ENCODE peak calls at places on chromosome X, in nine cellular contexts. I, J, N, A, G, Z, X, P and Y are unnamed samples.
A peak's percentile ranks its signal among the peaks of the same experiment; 100 is the strongest.

GRCh38 chrX:150649096-150649870 is 43.9 kb upstream of the MTMR1 start:
- DNase-seq in P (no peak), A (no peak), X (no peak), I (no peak), G (no peak), J (no peak), N (no peak), Z (no peak), Y (no peak)

GRCh38 chrX:56812515-56813105 is 83.6 kb downstream of the NBDY start:
- DNase-seq in P (no peak), G (no peak), J (no peak), X (no peak), A (no peak), N (no peak), Z (no peak), I (peak; percentile 56), Y (no peak)

GRCh38 chrX:106581856-106582255 is 29.9 kb upstream of the RADX start:
- DNase-seq in I (no peak), P (no peak), A (no peak), G (no peak), N (no peak), Z (no peak), X (no peak), J (no peak), Y (no peak)

GRCh38 chrX:22124098-22124497 is 92.0 kb downstream of the PHEX start:
- DNase-seq in N (no peak), Z (no peak), P (no peak), A (no peak), I (no peak), G (no peak), J (no peak), X (no peak), Y (no peak)

GRCh38 chrX:150983526-150984163 is 510 bp downstream of the HMGB3 start:
- DNase-seq in P (no peak), Z (no peak), G (no peak), A (no peak), X (no peak), J (peak; percentile 26), I (peak; percentile 9), N (no peak), Y (no peak)

GRCh38 chrX:74606799-74607198 is 7.6 kb downstream of the RLIM start:
- DNase-seq in I (no peak), A (no peak), P (no peak), Z (no peak), J (no peak), N (no peak), X (no peak), G (no peak), Y (no peak)

GRCh38 chrX:124282580-124282979 is 49.9 kb upstream of the TEX13D start:
- DNase-seq in I (no peak), N (no peak), J (no peak), Z (no peak), X (no peak), A (no peak), G (no peak), P (no peak), Y (no peak)

GRCh38 chrX:100864967-100865366 is 9.2 kb downstream of the NOX1 start:
- DNase-seq in G (peak; percentile 6), P (no peak), J (no peak), N (no peak), Z (no peak), A (no peak), I (no peak), X (no peak), Y (no peak)

GRCh38 chrX:152925835-152926234 is 28.0 kb downstream of the ZNF185 start:
- DNase-seq in Z (no peak), X (no peak), N (no peak), G (no peak), A (no peak), J (no peak), P (no peak), I (no peak), Y (no peak)

GRCh38 chrX:7987160-7987992 is 60.2 kb upstream of the PNPLA4 start:
- DNase-seq in X (no peak), Z (no peak), G (no peak), J (no peak), N (no peak), A (no peak), I (no peak), P (no peak), Y (no peak)

GRCh38 chrX:130741151-130741550 is 161.9 kb downstream of the ENOX2 start:
- DNase-seq in Z (no peak), N (no peak), X (no peak), G (no peak), A (no peak), P (no peak), I (no peak), J (no peak), Y (no peak)

GRCh38 chrX:93875621-93876282 is 201.7 kb downstream of the FAM133A start:
- DNase-seq in P (no peak), I (no peak), N (no peak), Z (no peak), X (no peak), J (no peak), G (no peak), A (no peak), Y (no peak)

GRCh38 chrX:49184294-49185061 is 1.7 kb downstream of the PRICKLE3 start:
- DNase-seq in G (peak; percentile 64), A (no peak), N (no peak), Z (peak; percentile 82), X (peak; percentile 96), I (no peak), P (no peak), J (no peak), Y (no peak)

GRCh38 chrX:101619336-101619735 is 1.5 kb upstream of the ARMCX6 start:
- DNase-seq in J (no peak), Z (no peak), P (no peak), X (peak; percentile 71), A (no peak), G (no peak), I (no peak), N (no peak), Y (no peak)

GRCh38 chrX:68571292-68572256 is 72.7 kb downstream of the YIPF6 start:
- DNase-seq in J (no peak), A (no peak), G (no peak), X (no peak), I (no peak), N (peak; percentile 45), Z (no peak), P (no peak), Y (no peak)

GRCh38 chrX:135345328-135345645 is 36.0 kb downstream of the ETDC start:
- DNase-seq in I (no peak), N (no peak), G (no peak), Z (peak; percentile 49), A (no peak), P (no peak), X (peak; percentile 17), J (no peak), Y (no peak)

GRCh38 chrX:10769696-10770619 is 149.6 kb upstream of the MID1 start:
- DNase-seq in X (peak; percentile 91), N (no peak), G (no peak), I (no peak), P (no peak), J (no peak), A (no peak), Z (peak; percentile 78), Y (no peak)

GRCh38 chrX:80021611-80022010 is 7.1 kb downstream of the TBX22 start:
- DNase-seq in P (no peak), A (no peak), J (no peak), I (no peak), N (no peak), Z (no peak), X (no peak), G (no peak), Y (no peak)

GRCh38 chrX:106919932-106920452 is at the start of gene CLDN2:
- DNase-seq in I (no peak), X (no peak), N (no peak), Z (no peak), J (no peak), P (no peak), A (no peak), G (peak; percentile 35), Y (no peak)

GRCh38 chrX:110145854-110146253 is 142.9 kb downstream of the TMEM164 start:
- DNase-seq in A (no peak), Z (no peak), J (no peak), G (peak; percentile 7), I (peak; percentile 7), N (no peak), X (no peak), P (no peak), Y (no peak)

GRCh38 chrX:77160301-77160700 is 286.9 kb upstream of the FGF16 start:
- DNase-seq in G (no peak), N (no peak), X (no peak), Z (no peak), J (no peak), A (no peak), I (peak; percentile 5), P (peak; percentile 0), Y (no peak)

GRCh38 chrX:121161501-121161933 is 114.1 kb downstream of the GLUD2 start:
- DNase-seq in P (no peak), A (no peak), G (no peak), Z (no peak), J (no peak), N (no peak), I (no peak), X (no peak), Y (no peak)

GRCh38 chrX:150361777-150362351 is 1.3 kb upstream of the MAMLD1 start:
- DNase-seq in N (no peak), J (peak; percentile 25), P (no peak), X (no peak), A (no peak), I (peak; percentile 13), G (no peak), Z (no peak), Y (no peak)